ENCODE peak calls at places on chromosomes 7 and 10, in four cellular contexts. A is H1, F is mesendoderm, M is H9. W is an unnamed sample.

GRCh38 chr10:91251430-91252056 is 31.1 kb downstream of the PCGF5 start:
- DNase-seq in M (no peak), F (peak; percentile 49), A (no peak), W (peak; percentile 62)

GRCh38 chr10:133458710-133459453 is 5.1 kb downstream of the SCART1 start:
- DNase-seq in A (no peak), M (no peak), F (no peak), W (peak; percentile 8)

GRCh38 chr10:7956508-7956907 is 98.0 kb upstream of the GATA3 start:
- DNase-seq in M (no peak), A (no peak), F (no peak), W (peak; percentile 84)

GRCh38 chr7:16293669-16294425 is 127.5 kb downstream of the CRPPA start:
- DNase-seq in F (no peak), M (no peak), A (no peak), W (no peak)

GRCh38 chr10:124249812-124250432 is 156.5 kb upstream of the CHST15 start:
- DNase-seq in F (peak; percentile 42), M (peak; percentile 35), A (no peak), W (no peak)

GRCh38 chr10:33547976-33548375 is 213.5 kb upstream of the NRP1 start:
- DNase-seq in M (no peak), A (no peak), F (peak; percentile 43), W (no peak)

GRCh38 chr7:38411404-38411803 is 138.0 kb upstream of the TARP start:
- DNase-seq in A (no peak), F (peak; percentile 77), M (peak; percentile 57), W (peak; percentile 13)

GRCh38 chr7:154767194-154767593 is 235.7 kb downstream of the PAXIP1 start:
- DNase-seq in F (peak; percentile 33), M (peak; percentile 47), A (no peak), W (no peak)

GRCh38 chr10:33661580-33662269 is 327.3 kb upstream of the NRP1 start:
- DNase-seq in M (no peak), A (no peak), F (peak; percentile 23), W (no peak)

GRCh38 chr7:7178081-7178480 is 4.3 kb upstream of the C1GALT1 start:
- DNase-seq in F (no peak), M (no peak), A (no peak), W (no peak)

GRCh38 chr10:132978542-132978941 is 36.2 kb upstream of the CFAP46 start:
- DNase-seq in F (no peak), M (no peak), A (no peak), W (no peak)

GRCh38 chr7:43569424-43569823 is 13.5 kb upstream of the STK17A start:
- DNase-seq in F (no peak), M (no peak), A (no peak), W (peak; percentile 84)

GRCh38 chr7:85261341-85261740 is 74.5 kb upstream of the SEMA3D start:
- DNase-seq in F (no peak), M (no peak), A (no peak), W (peak; percentile 55)

GRCh38 chr10:13371879-13372470 is 23.9 kb upstream of the SEPHS1 start:
- DNase-seq in F (peak; percentile 90), M (peak; percentile 80), A (peak; percentile 57), W (peak; percentile 83)

GRCh38 chr7:132154695-132155471 is 421.4 kb downstream of the PLXNA4 start:
- DNase-seq in F (no peak), A (no peak), M (no peak), W (no peak)

GRCh38 chr7:47432988-47433895 is 148.7 kb downstream of the TNS3 start:
- DNase-seq in F (no peak), A (no peak), M (no peak), W (no peak)

DNA sequence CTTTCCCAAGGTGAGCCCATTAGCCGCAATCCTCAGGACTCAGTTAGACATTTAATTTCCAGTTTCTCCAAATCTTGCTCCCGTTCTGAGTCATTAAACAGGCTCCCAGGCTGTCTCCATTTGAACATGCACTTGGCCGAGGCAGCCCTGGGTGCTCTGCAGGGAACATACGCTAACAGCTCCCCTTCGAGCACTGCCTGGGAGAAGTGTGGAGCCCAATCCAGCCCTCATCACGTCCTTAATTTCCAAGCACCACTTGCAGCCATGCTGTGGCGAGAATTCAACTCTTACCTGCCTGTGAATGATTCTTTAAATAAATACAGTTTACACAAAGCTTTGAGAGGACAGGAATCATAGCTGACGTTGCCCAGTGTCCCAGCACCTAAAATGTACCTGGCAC is 218.2 kb downstream of the CCSER2 start:
- DNase-seq in M (no peak), A (no peak), F (no peak), W (no peak)
- H4K5ac ChIP-seq in M (no peak overlapping the region), A (no peak overlapping the region), F (no peak overlapping the region), W (no peak overlapping the region)

DNA sequence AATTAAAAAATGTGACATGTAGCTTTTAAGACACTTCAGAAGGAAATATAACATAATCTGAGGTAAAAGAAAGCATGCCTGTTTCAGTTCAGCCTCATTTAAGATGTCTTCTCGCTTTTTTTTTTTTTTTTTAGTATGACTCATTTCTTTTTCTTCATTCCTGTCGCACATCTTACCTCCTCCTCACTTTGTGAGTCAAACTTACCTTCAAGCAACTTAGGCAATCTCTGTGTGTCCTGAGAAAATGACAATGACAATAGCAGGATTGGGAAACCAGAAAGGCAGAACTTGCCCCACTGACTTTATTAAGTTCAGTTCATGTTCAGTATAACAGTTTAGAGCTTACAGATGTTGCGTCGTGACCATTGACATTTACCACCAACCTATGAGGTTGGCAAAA is 7.7 kb downstream of the PTN start:
- DNase-seq in F (no peak), A (no peak), M (no peak), W (peak; percentile 21)
- H4K5ac ChIP-seq in F (no peak overlapping the region), A (no peak overlapping the region), M (no peak overlapping the region), W (no peak overlapping the region)

GRCh38 chr7:42083284-42083683 is 153.7 kb downstream of the GLI3 start:
- DNase-seq in F (no peak), M (no peak), A (no peak), W (no peak)

GRCh38 chr7:42077276-42078135 is 159.5 kb downstream of the GLI3 start:
- DNase-seq in M (no peak), F (no peak), A (no peak), W (no peak)

GRCh38 chr7:42081672-42082071 is 155.3 kb downstream of the GLI3 start:
- DNase-seq in A (no peak), F (no peak), M (no peak), W (no peak)

GRCh38 chr7:42082144-42082543 is 154.9 kb downstream of the GLI3 start:
- DNase-seq in A (no peak), F (no peak), M (no peak), W (peak; percentile 84)

GRCh38 chr7:42080831-42081230 is 156.2 kb downstream of the GLI3 start:
- DNase-seq in F (no peak), M (no peak), A (no peak), W (peak; percentile 62)
- H4K5ac ChIP-seq in F (no peak overlapping the region), M (no peak overlapping the region), A (no peak overlapping the region), W (no peak overlapping the region)

GRCh38 chr10:49365675-49366415 is 30.0 kb downstream of the DRGX start:
- DNase-seq in F (peak; percentile 20), M (no peak), A (no peak), W (no peak)
- H4K5ac ChIP-seq in F (no peak overlapping the region), M (no peak overlapping the region), A (no peak overlapping the region), W (no peak overlapping the region)

GRCh38 chr7:121960678-121961461 is 87.9 kb downstream of the PTPRZ1 start:
- DNase-seq in A (peak; percentile 17), F (peak; percentile 66), M (peak; percentile 34), W (peak; percentile 87)
- H4K5ac ChIP-seq in A (no peak overlapping the region), F (no peak overlapping the region), M (no peak overlapping the region), W (no peak overlapping the region)

GRCh38 chr7:141563956-141564623 is 12.9 kb downstream of the AGK start:
- DNase-seq in A (no peak), M (peak; percentile 41), F (peak; percentile 48), W (no peak)
- H4K5ac ChIP-seq in A (no peak overlapping the region), M (no peak overlapping the region), F (no peak overlapping the region), W (no peak overlapping the region)

GRCh38 chr10:50360486-50360885 is 109.2 kb upstream of the ASAH2 start:
- DNase-seq in F (no peak), A (no peak), M (no peak), W (peak; percentile 62)

GRCh38 chr10:50361946-50362345 is 110.6 kb upstream of the ASAH2 start:
- DNase-seq in M (no peak), F (no peak), A (no peak), W (no peak)

GRCh38 chr10:50360077-50360476 is 108.8 kb upstream of the ASAH2 start:
- DNase-seq in M (no peak), F (no peak), A (no peak), W (no peak)

GRCh38 chr10:50358411-50358810 is 107.1 kb upstream of the ASAH2 start:
- DNase-seq in M (no peak), F (no peak), A (no peak), W (no peak)

GRCh38 chr10:50358925-50359687 is 107.8 kb upstream of the ASAH2 start:
- DNase-seq in M (no peak), A (no peak), F (no peak), W (peak; percentile 18)
- H4K5ac ChIP-seq in M (no peak overlapping the region), A (no peak overlapping the region), F (no peak overlapping the region), W (no peak overlapping the region)

GRCh38 chr10:114308470-114309110 is 69.5 kb downstream of the VWA2 start:
- DNase-seq in A (no peak), M (no peak), F (no peak), W (no peak)
- H4K5ac ChIP-seq in A (no peak overlapping the region), M (no peak overlapping the region), F (no peak overlapping the region), W (no peak overlapping the region)

DNA sequence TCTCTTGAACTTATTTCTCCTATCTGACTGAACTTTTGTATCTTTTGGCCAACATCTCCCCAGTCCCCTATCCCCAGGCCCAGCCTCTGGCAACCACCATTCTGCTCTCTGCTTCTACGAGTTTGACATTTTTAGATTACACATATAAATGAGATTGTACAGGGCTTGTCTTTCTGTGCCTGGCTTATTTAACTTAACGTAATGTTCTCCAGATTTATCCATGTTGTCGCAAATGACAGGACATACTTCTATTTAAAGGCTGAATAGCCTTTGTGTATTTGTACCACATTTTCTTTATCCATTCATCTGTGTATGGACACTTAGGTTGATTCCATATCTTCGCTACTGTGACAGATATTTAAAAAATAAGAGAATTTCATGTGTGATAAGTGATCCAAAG is 98.6 kb downstream of the LSMEM1 start:
- DNase-seq in F (no peak), M (no peak), A (no peak), W (no peak)
- H4K5ac ChIP-seq in F (no peak overlapping the region), M (no peak overlapping the region), A (no peak overlapping the region), W (no peak overlapping the region)